ENCODE peak calls at places on chromosomes 5 and 9, in seven cellular contexts. O is brain pericyte; C is CD4-positive, alpha-beta T cell; V is lower lobe of right lung; Q is colonic mucosa; T is HuH-7; L is Daoy. H is an unnamed sample.

GRCh38 chr9:98248737-98249474 is 6.5 kb downstream of the TBC1D2 start:
- DNase-seq in O (no peak), V (peak; percentile 92), C (no peak), T (no peak), L (peak; percentile 90), Q (peak; percentile 77), H (no peak)

GRCh38 chr9:137030528-137030927 is 1.4 kb downstream of the FUT7 start:
- DNase-seq in Q (peak; percentile 31), O (no peak), T (no peak), L (no peak), C (peak; percentile 29), V (peak; percentile 75), H (peak; percentile 28)

GRCh38 chr9:27303219-27303618 is 6.3 kb upstream of the EQTN start:
- DNase-seq in V (no peak), Q (no peak), T (no peak), C (no peak), O (no peak), L (peak; percentile 55), H (peak; percentile 7)

GRCh38 chr5:35785601-35786085 is 71.0 kb upstream of the IL7R start:
- DNase-seq in O (no peak), T (no peak), Q (no peak), C (no peak), V (peak; percentile 55), L (peak; percentile 15), H (no peak)

GRCh38 chr9:127277770-127278169 is 13.2 kb downstream of the GARNL3 start:
- DNase-seq in L (no peak), Q (no peak), O (no peak), C (no peak), V (no peak), T (no peak), H (no peak)

GRCh38 chr9:22210262-22210661 is 201.2 kb upstream of the CDKN2B start:
- DNase-seq in Q (no peak), O (no peak), V (no peak), C (no peak), T (no peak), L (no peak), H (no peak)

GRCh38 chr5:150219142-150219541 is 29.3 kb downstream of the SLC6A7 start:
- DNase-seq in C (no peak), O (no peak), T (no peak), L (no peak), V (no peak), Q (no peak), H (no peak)

GRCh38 chr9:114719290-114719689 is 37.3 kb upstream of the TEX48 start:
- DNase-seq in C (no peak), Q (no peak), O (no peak), V (no peak), T (no peak), L (peak; percentile 67), H (no peak)

GRCh38 chr9:136854113-136854841 is 2.1 kb downstream of the MAMDC4 start:
- DNase-seq in O (no peak), V (no peak), C (no peak), L (no peak), T (no peak), Q (peak; percentile 25), H (no peak)

GRCh38 chr9:109910616-109911568 is 130.9 kb downstream of the PALM2AKAP2 start:
- DNase-seq in O (no peak), C (no peak), Q (peak; percentile 77), T (no peak), V (no peak), L (peak; percentile 61), H (peak; percentile 67)

GRCh38 chr5:15695171-15695676 is 195.2 kb downstream of the FBXL7 start:
- DNase-seq in V (no peak), O (no peak), T (no peak), Q (no peak), C (no peak), L (peak; percentile 7), H (peak; percentile 67)

GRCh38 chr5:148934895-148935400 is 108.5 kb downstream of the ADRB2 start:
- DNase-seq in V (no peak), O (no peak), L (no peak), C (no peak), Q (no peak), T (no peak), H (no peak)

GRCh38 chr5:178121450-178122276 is 8.3 kb downstream of the N4BP3 start:
- DNase-seq in Q (no peak), L (no peak), T (no peak), C (no peak), O (no peak), V (peak; percentile 39), H (peak; percentile 46)

GRCh38 chr9:76371901-76372300 is 22.3 kb downstream of the RFK start:
- DNase-seq in T (no peak), V (no peak), O (no peak), L (peak; percentile 31), C (no peak), Q (no peak), H (peak; percentile 63)

GRCh38 chr9:124941689-124942561 is 1.0 kb upstream of the GOLGA1 start:
- DNase-seq in Q (peak; percentile 68), T (no peak), V (peak; percentile 80), C (peak; percentile 72), O (no peak), L (peak; percentile 63), H (peak; percentile 70)

GRCh38 chr5:153630546-153630945 is 140.1 kb downstream of the GRIA1 start:
- DNase-seq in O (no peak), V (no peak), C (no peak), T (no peak), Q (no peak), L (no peak), H (no peak)

GRCh38 chr9:69554945-69555344 is 117.2 kb downstream of the APBA1 start:
- DNase-seq in C (no peak), V (no peak), T (no peak), Q (no peak), L (peak; percentile 80), O (peak; percentile 32), H (no peak)

GRCh38 chr5:17743580-17744435 is 109.5 kb downstream of the TAF11L14 start:
- DNase-seq in Q (no peak), T (no peak), V (no peak), C (no peak), L (peak; percentile 78), O (peak; percentile 47), H (no peak)